ENCODE peak calls at places on chromosome 5, in nine cellular contexts. One of them, this sample, is unnamed. For H3K4me1, the result is how much of the 10 kb centered on the place peaks cover.

GRCh38 chr5:38341641-38342040 is 83.3 kb downstream of the EGFLAM start:
- DNase-seq in right atrium auricular region: no peak
- DNase-seq in colonic mucosa: no peak
- DNase-seq in RWPE2: no peak
- DNase-seq in tibial artery: no peak
- DNase-seq in adrenal gland: no peak
- DNase-seq in Panc1: no peak
- DNase-seq in PC-3: no peak
- DNase-seq in left ventricle myocardium inferior: no peak
- DNase-seq in this sample: no peak

GRCh38 chr5:13944564-13945195 is at the start of gene DNAH5:
- DNase-seq in right atrium auricular region: no peak
- DNase-seq in colonic mucosa: no peak
- DNase-seq in RWPE2: no peak
- DNase-seq in tibial artery: no peak
- DNase-seq in adrenal gland: no peak
- DNase-seq in Panc1: peak
- DNase-seq in PC-3: peak
- DNase-seq in left ventricle myocardium inferior: no peak
- DNase-seq in this sample: no peak

GRCh38 chr5:123438902-123439301 is 15.7 kb upstream of the CEP120 start:
- DNase-seq in right atrium auricular region: no peak
- DNase-seq in colonic mucosa: peak
- DNase-seq in RWPE2: no peak
- DNase-seq in tibial artery: no peak
- DNase-seq in adrenal gland: no peak
- DNase-seq in Panc1: no peak
- DNase-seq in PC-3: peak
- DNase-seq in left ventricle myocardium inferior: no peak
- DNase-seq in this sample: no peak

GRCh38 chr5:73946926-73947455 is 321.0 kb downstream of the ARHGEF28 start:
- DNase-seq in right atrium auricular region: no peak
- DNase-seq in colonic mucosa: no peak
- DNase-seq in RWPE2: no peak
- DNase-seq in tibial artery: no peak
- DNase-seq in adrenal gland: no peak
- DNase-seq in Panc1: no peak
- DNase-seq in PC-3: no peak
- DNase-seq in left ventricle myocardium inferior: no peak
- DNase-seq in this sample: no peak

GRCh38 chr5:56910123-56910951 is 941 bp downstream of the SETD9 start:
- DNase-seq in right atrium auricular region: no peak
- DNase-seq in colonic mucosa: peak
- DNase-seq in RWPE2: peak
- DNase-seq in tibial artery: no peak
- DNase-seq in adrenal gland: peak
- DNase-seq in Panc1: no peak
- DNase-seq in PC-3: no peak
- DNase-seq in left ventricle myocardium inferior: peak
- DNase-seq in this sample: peak

GRCh38 chr5:124302504-124302903 is 443.9 kb downstream of the ZNF608 start:
- DNase-seq in right atrium auricular region: no peak
- DNase-seq in colonic mucosa: no peak
- DNase-seq in RWPE2: no peak
- DNase-seq in tibial artery: no peak
- DNase-seq in adrenal gland: no peak
- DNase-seq in Panc1: no peak
- DNase-seq in PC-3: peak
- DNase-seq in left ventricle myocardium inferior: no peak
- DNase-seq in this sample: peak

GRCh38 chr5:142769251-142769792 is 855 bp upstream of the ARHGAP26 start:
- DNase-seq in right atrium auricular region: no peak
- DNase-seq in colonic mucosa: peak
- DNase-seq in RWPE2: no peak
- DNase-seq in tibial artery: no peak
- DNase-seq in adrenal gland: no peak
- DNase-seq in Panc1: no peak
- DNase-seq in PC-3: no peak
- DNase-seq in left ventricle myocardium inferior: no peak
- DNase-seq in this sample: no peak

GRCh38 chr5:135127604-135128240 is 93.7 kb upstream of the PITX1 start:
- DNase-seq in right atrium auricular region: no peak
- DNase-seq in colonic mucosa: peak
- DNase-seq in RWPE2: peak
- DNase-seq in tibial artery: no peak
- DNase-seq in adrenal gland: no peak
- DNase-seq in Panc1: peak
- DNase-seq in PC-3: peak
- DNase-seq in left ventricle myocardium inferior: no peak
- DNase-seq in this sample: peak

GRCh38 chr5:109347252-109347888 is 62.4 kb downstream of the PJA2 start:
- DNase-seq in right atrium auricular region: no peak
- DNase-seq in colonic mucosa: peak
- DNase-seq in RWPE2: no peak
- DNase-seq in tibial artery: no peak
- DNase-seq in adrenal gland: no peak
- DNase-seq in Panc1: no peak
- DNase-seq in PC-3: no peak
- DNase-seq in left ventricle myocardium inferior: no peak
- DNase-seq in this sample: no peak

GRCh38 chr5:27479859-27480258 is 441.5 kb upstream of the CDH9 start:
- DNase-seq in right atrium auricular region: no peak
- DNase-seq in colonic mucosa: no peak
- DNase-seq in RWPE2: no peak
- DNase-seq in tibial artery: no peak
- DNase-seq in adrenal gland: no peak
- DNase-seq in Panc1: no peak
- DNase-seq in PC-3: no peak
- DNase-seq in left ventricle myocardium inferior: no peak
- DNase-seq in this sample: no peak

GRCh38 chr5:34791761-34792244 is 47.2 kb upstream of the TTC23L start:
- DNase-seq in right atrium auricular region: no peak
- DNase-seq in colonic mucosa: no peak
- DNase-seq in RWPE2: no peak
- DNase-seq in tibial artery: no peak
- DNase-seq in adrenal gland: peak
- DNase-seq in Panc1: no peak
- DNase-seq in PC-3: no peak
- DNase-seq in left ventricle myocardium inferior: no peak
- DNase-seq in this sample: peak

GRCh38 chr5:1362242-1363015 is 17.5 kb upstream of the CLPTM1L start:
- DNase-seq in right atrium auricular region: no peak
- DNase-seq in colonic mucosa: no peak
- DNase-seq in RWPE2: no peak
- DNase-seq in tibial artery: no peak
- DNase-seq in adrenal gland: no peak
- DNase-seq in Panc1: no peak
- DNase-seq in PC-3: no peak
- DNase-seq in left ventricle myocardium inferior: no peak
- DNase-seq in this sample: no peak

GRCh38 chr5:136620016-136620419 is 254.7 kb upstream of the TRPC7 start:
- DNase-seq in right atrium auricular region: no peak
- DNase-seq in colonic mucosa: no peak
- DNase-seq in RWPE2: no peak
- DNase-seq in tibial artery: no peak
- DNase-seq in adrenal gland: no peak
- DNase-seq in Panc1: no peak
- DNase-seq in PC-3: peak
- DNase-seq in left ventricle myocardium inferior: no peak
- DNase-seq in this sample: no peak

GRCh38 chr5:25544652-25545249 is 900.0 kb upstream of the CDH10 start:
- DNase-seq in right atrium auricular region: no peak
- DNase-seq in colonic mucosa: no peak
- DNase-seq in RWPE2: no peak
- DNase-seq in tibial artery: no peak
- DNase-seq in adrenal gland: peak
- DNase-seq in Panc1: peak
- DNase-seq in PC-3: peak
- DNase-seq in left ventricle myocardium inferior: no peak
- DNase-seq in this sample: peak

GRCh38 chr5:172849636-172850453 is 15.8 kb downstream of the ERGIC1 start:
- DNase-seq in right atrium auricular region: no peak
- DNase-seq in colonic mucosa: peak
- DNase-seq in RWPE2: peak
- DNase-seq in tibial artery: no peak
- DNase-seq in adrenal gland: peak
- DNase-seq in Panc1: no peak
- DNase-seq in PC-3: peak
- DNase-seq in left ventricle myocardium inferior: no peak
- DNase-seq in this sample: no peak
- H3K4me1 ChIP-seq in right atrium auricular region: under half
- H3K4me1 ChIP-seq in colonic mucosa: under half
- H3K4me1 ChIP-seq in RWPE2: half or more
- H3K4me1 ChIP-seq in tibial artery: half or more
- H3K4me1 ChIP-seq in adrenal gland: under half
- H3K4me1 ChIP-seq in Panc1: half or more
- H3K4me1 ChIP-seq in PC-3: under half
- H3K4me1 ChIP-seq in left ventricle myocardium inferior: half or more
- H3K4me1 ChIP-seq in this sample: under half

DNA sequence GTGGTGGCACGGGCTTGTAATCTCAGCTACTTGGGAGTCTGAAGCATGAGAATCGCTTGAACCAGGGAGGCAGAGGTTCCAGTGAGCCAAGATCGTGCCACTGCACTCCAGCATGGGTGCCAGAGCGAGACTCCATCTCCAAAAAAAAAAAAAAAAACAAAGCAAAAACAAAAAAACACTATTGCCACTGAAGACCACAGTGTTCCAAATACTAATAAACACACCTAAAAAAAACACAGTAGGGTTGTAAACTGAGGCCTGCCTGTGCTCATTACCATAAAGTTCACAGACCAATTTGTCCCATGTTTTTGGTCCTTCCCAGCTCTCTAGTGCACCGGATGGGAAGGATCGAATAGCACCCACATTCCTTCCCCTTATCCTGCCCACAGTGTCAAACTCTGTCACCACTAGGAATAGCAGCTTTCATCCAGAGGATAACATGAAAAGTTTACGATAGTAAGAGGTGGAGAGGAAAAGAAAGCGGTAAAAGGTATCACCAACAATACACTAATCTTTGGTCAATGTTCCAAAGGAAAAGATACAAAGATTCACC is 49.2 kb downstream of the MYO10 start:
- DNase-seq in right atrium auricular region: no peak
- DNase-seq in colonic mucosa: no peak
- DNase-seq in RWPE2: no peak
- DNase-seq in tibial artery: no peak
- DNase-seq in adrenal gland: no peak
- DNase-seq in Panc1: no peak
- DNase-seq in PC-3: no peak
- DNase-seq in left ventricle myocardium inferior: no peak
- DNase-seq in this sample: no peak
- H3K4me1 ChIP-seq in right atrium auricular region: under half
- H3K4me1 ChIP-seq in colonic mucosa: under half
- H3K4me1 ChIP-seq in RWPE2: under half
- H3K4me1 ChIP-seq in tibial artery: under half
- H3K4me1 ChIP-seq in adrenal gland: under half
- H3K4me1 ChIP-seq in Panc1: half or more
- H3K4me1 ChIP-seq in PC-3: under half
- H3K4me1 ChIP-seq in left ventricle myocardium inferior: under half
- H3K4me1 ChIP-seq in this sample: under half

DNA sequence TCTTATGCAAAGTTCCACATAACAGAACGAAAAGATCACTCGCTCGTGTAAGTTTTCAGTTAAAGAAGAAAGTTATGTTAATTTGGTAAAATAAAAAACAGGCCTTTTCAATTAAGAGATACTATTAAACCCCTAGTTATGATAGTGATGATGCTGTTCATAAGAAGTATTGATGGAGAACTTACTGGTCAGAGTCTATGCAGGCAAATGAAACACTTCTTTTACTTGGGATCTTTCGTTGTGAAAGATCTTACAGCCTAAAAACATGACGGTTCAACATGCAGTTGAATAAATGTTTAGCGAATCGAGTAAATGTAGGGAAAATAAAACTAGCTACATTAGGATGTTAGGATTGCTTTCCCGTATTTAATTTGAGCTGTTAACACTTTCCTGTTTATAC is 2.0 kb downstream of the RHOBTB3 start:
- DNase-seq in right atrium auricular region: no peak
- DNase-seq in colonic mucosa: no peak
- DNase-seq in RWPE2: no peak
- DNase-seq in tibial artery: no peak
- DNase-seq in adrenal gland: no peak
- DNase-seq in Panc1: no peak
- DNase-seq in PC-3: no peak
- DNase-seq in left ventricle myocardium inferior: no peak
- DNase-seq in this sample: peak
- H3K4me1 ChIP-seq in right atrium auricular region: half or more
- H3K4me1 ChIP-seq in colonic mucosa: under half
- H3K4me1 ChIP-seq in RWPE2: under half
- H3K4me1 ChIP-seq in tibial artery: under half
- H3K4me1 ChIP-seq in adrenal gland: half or more
- H3K4me1 ChIP-seq in Panc1: under half
- H3K4me1 ChIP-seq in PC-3: under half
- H3K4me1 ChIP-seq in left ventricle myocardium inferior: half or more
- H3K4me1 ChIP-seq in this sample: under half

GRCh38 chr5:149388498-149389190 is 9.6 kb upstream of the IL17B start:
- DNase-seq in right atrium auricular region: no peak
- DNase-seq in colonic mucosa: no peak
- DNase-seq in RWPE2: no peak
- DNase-seq in tibial artery: no peak
- DNase-seq in adrenal gland: no peak
- DNase-seq in Panc1: no peak
- DNase-seq in PC-3: no peak
- DNase-seq in left ventricle myocardium inferior: no peak
- DNase-seq in this sample: peak
- H3K4me1 ChIP-seq in right atrium auricular region: half or more
- H3K4me1 ChIP-seq in colonic mucosa: under half
- H3K4me1 ChIP-seq in RWPE2: under half
- H3K4me1 ChIP-seq in tibial artery: half or more
- H3K4me1 ChIP-seq in adrenal gland: under half
- H3K4me1 ChIP-seq in Panc1: under half
- H3K4me1 ChIP-seq in PC-3: under half
- H3K4me1 ChIP-seq in left ventricle myocardium inferior: half or more
- H3K4me1 ChIP-seq in this sample: under half

GRCh38 chr5:139635191-139635590 is 13.0 kb upstream of the CXXC5 start:
- DNase-seq in right atrium auricular region: peak
- DNase-seq in colonic mucosa: no peak
- DNase-seq in RWPE2: no peak
- DNase-seq in tibial artery: no peak
- DNase-seq in adrenal gland: no peak
- DNase-seq in Panc1: no peak
- DNase-seq in PC-3: no peak
- DNase-seq in left ventricle myocardium inferior: no peak
- DNase-seq in this sample: no peak
- H3K4me1 ChIP-seq in right atrium auricular region: half or more
- H3K4me1 ChIP-seq in colonic mucosa: under half
- H3K4me1 ChIP-seq in RWPE2: under half
- H3K4me1 ChIP-seq in tibial artery: under half
- H3K4me1 ChIP-seq in adrenal gland: under half
- H3K4me1 ChIP-seq in Panc1: under half
- H3K4me1 ChIP-seq in PC-3: under half
- H3K4me1 ChIP-seq in left ventricle myocardium inferior: half or more
- H3K4me1 ChIP-seq in this sample: under half

DNA sequence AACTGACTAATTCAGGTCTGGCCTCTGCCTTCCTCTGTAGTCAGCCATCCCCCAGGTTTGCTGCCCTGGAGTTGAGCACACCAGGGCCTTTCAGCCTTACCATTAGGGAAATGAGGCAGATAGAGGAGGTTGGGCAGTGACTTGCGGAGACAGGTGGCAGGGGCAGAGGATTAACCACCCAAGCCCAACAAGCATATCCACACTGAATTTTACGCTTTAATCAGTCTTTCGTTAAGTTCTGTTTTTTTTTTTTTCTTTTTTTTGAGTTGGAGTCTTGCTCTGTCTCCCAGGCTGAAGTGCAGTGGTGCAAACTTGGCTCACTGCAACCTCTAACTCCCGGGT is 80.0 kb upstream of the TNFAIP8 start:
- DNase-seq in right atrium auricular region: no peak
- DNase-seq in colonic mucosa: no peak
- DNase-seq in RWPE2: no peak
- DNase-seq in tibial artery: no peak
- DNase-seq in adrenal gland: no peak
- DNase-seq in Panc1: no peak
- DNase-seq in PC-3: no peak
- DNase-seq in left ventricle myocardium inferior: no peak
- DNase-seq in this sample: no peak
- H3K4me1 ChIP-seq in right atrium auricular region: under half
- H3K4me1 ChIP-seq in colonic mucosa: under half
- H3K4me1 ChIP-seq in RWPE2: half or more
- H3K4me1 ChIP-seq in tibial artery: under half
- H3K4me1 ChIP-seq in adrenal gland: under half
- H3K4me1 ChIP-seq in Panc1: under half
- H3K4me1 ChIP-seq in PC-3: half or more
- H3K4me1 ChIP-seq in left ventricle myocardium inferior: under half
- H3K4me1 ChIP-seq in this sample: under half